ENCODE peak calls at places on chromosomes 16 and 17, in nine cellular contexts. A is LNCaP clone FGC; S is mucosa of gallbladder; G is hepatocyte; N is tibial nerve; L is heart left ventricle; I is endodermal cell; J is kidney glomerular epithelial cell; E is activated CD4-positive, alpha-beta T cell treated with anti-CD3 and anti-CD28 coated beads for 24 hours. O is an unnamed sample.

GRCh38 chr17:72338847-72339790 is 218.3 kb downstream of the SOX9 start:
- DNase-seq in A (no peak), S (peak; percentile 64), G (peak; percentile 71), N (no peak), L (peak; percentile 38), I (peak; percentile 89), J (peak; percentile 93), E (no peak), O (peak; percentile 98)

GRCh38 chr17:35540589-35541404 is 3.3 kb upstream of the SLFN12L start:
- DNase-seq in A (no peak), S (peak; percentile 43), G (no peak), N (peak; percentile 20), L (peak; percentile 57), I (no peak), J (no peak), E (no peak), O (peak; percentile 40)

GRCh38 chr16:31452631-31453106 is 6.6 kb upstream of the ARMC5 start:
- DNase-seq in A (no peak), S (no peak), G (no peak), N (no peak), L (no peak), I (peak; percentile 64), J (peak; percentile 78), E (no peak), O (peak; percentile 70)

GRCh38 chr16:80202831-80203230 is 338.0 kb upstream of the DYNLRB2 start:
- DNase-seq in A (no peak), S (no peak), G (no peak), N (no peak), L (no peak), I (no peak), J (no peak), E (no peak), O (no peak)

GRCh38 chr16:85881436-85881835 is 17.5 kb upstream of the IRF8 start:
- DNase-seq in A (no peak), S (no peak), G (no peak), N (no peak), L (no peak), I (no peak), J (no peak), E (no peak), O (no peak)

GRCh38 chr17:44916781-44917241 is 1.5 kb upstream of the GFAP start:
- DNase-seq in A (no peak), S (no peak), G (peak; percentile 39), N (no peak), L (peak; percentile 82), I (peak; percentile 52), J (peak; percentile 33), E (no peak), O (peak; percentile 22)

GRCh38 chr17:17385502-17385901 is 82.3 kb downstream of the NT5M start:
- DNase-seq in A (no peak), S (no peak), G (no peak), N (no peak), L (peak; percentile 53), I (peak; percentile 38), J (no peak), E (no peak), O (no peak)

GRCh38 chr16:78230832-78231231 is 131.4 kb downstream of the WWOX start:
- DNase-seq in A (peak; percentile 95), S (no peak), G (peak; percentile 54), N (no peak), L (no peak), I (no peak), J (no peak), E (no peak), O (no peak)

O was measured in RCC 7860.